ENCODE peak calls at places on chromosomes 2 and 18, in four cellular contexts. T is OCI-LY7, V is H9, I is HCT116. J is an unnamed sample. For H4K20me1, the result is how much of the 10 kb centered on the place peaks cover.

GRCh38 chr2:26011609-26011989 is 22.3 kb upstream of the RAB10 start:
- DNase-seq in T (no peak), V (no peak), I (no peak), J (no peak)

GRCh38 chr2:81658227-81658626 is 1353.7 kb upstream of the LRRTM1 start:
- DNase-seq in T (no peak), V (no peak), I (peak), J (no peak)

GRCh38 chr2:55837073-55837472 is 86.5 kb downstream of the EFEMP1 start:
- DNase-seq in T (no peak), V (peak), I (no peak), J (no peak)

GRCh38 chr18:63376493-63377053 is 9.6 kb upstream of the KDSR start:
- DNase-seq in T (no peak), V (no peak), I (no peak), J (no peak)

GRCh38 chr2:98376301-98376945 is 30.2 kb downstream of the CNGA3 start:
- DNase-seq in T (no peak), V (no peak), I (no peak), J (no peak)

GRCh38 chr2:157480182-157480961 is 36.5 kb upstream of the CYTIP start:
- DNase-seq in T (no peak), V (no peak), I (no peak), J (no peak)

GRCh38 chr2:46506131-46506706 is 26.9 kb downstream of the TMEM247 start:
- DNase-seq in T (no peak), V (no peak), I (no peak), J (no peak)

GRCh38 chr18:25875574-25875973 is 214.8 kb downstream of the SS18 start:
- DNase-seq in T (no peak), V (no peak), I (no peak), J (no peak)

GRCh38 chr18:7224198-7224597 is 6.7 kb upstream of the LRRC30 start:
- DNase-seq in T (no peak), V (no peak), I (no peak), J (no peak)

GRCh38 chr2:218839430-218839829 is 7.8 kb upstream of the PRKAG3 start:
- DNase-seq in T (no peak), V (no peak), I (no peak), J (no peak)

GRCh38 chr2:170408461-170409163 is 230.7 kb downstream of the MYO3B start:
- DNase-seq in T (peak), V (peak), I (no peak), J (no peak)

GRCh38 chr18:57328665-57329064 is 23.7 kb upstream of the ST8SIA3 start:
- DNase-seq in T (no peak), V (no peak), I (no peak), J (no peak)

GRCh38 chr2:86035883-86036789 is 69.5 kb downstream of the POLR1A start:
- DNase-seq in T (peak), V (no peak), I (no peak), J (no peak)

GRCh38 chr18:69585696-69586095 is 185.0 kb downstream of the DOK6 start:
- DNase-seq in T (no peak), V (no peak), I (no peak), J (no peak)

GRCh38 chr2:98637401-98638144 is 29.2 kb downstream of the UNC50 start:
- DNase-seq in T (no peak), V (no peak), I (no peak), J (no peak)

GRCh38 chr2:100977511-100977910 is 24.6 kb upstream of the RPL31 start:
- DNase-seq in T (no peak), V (no peak), I (no peak), J (no peak)
- H4K20me1 ChIP-seq in T (under half), V (under half), I (under half), J (under half)

DNA sequence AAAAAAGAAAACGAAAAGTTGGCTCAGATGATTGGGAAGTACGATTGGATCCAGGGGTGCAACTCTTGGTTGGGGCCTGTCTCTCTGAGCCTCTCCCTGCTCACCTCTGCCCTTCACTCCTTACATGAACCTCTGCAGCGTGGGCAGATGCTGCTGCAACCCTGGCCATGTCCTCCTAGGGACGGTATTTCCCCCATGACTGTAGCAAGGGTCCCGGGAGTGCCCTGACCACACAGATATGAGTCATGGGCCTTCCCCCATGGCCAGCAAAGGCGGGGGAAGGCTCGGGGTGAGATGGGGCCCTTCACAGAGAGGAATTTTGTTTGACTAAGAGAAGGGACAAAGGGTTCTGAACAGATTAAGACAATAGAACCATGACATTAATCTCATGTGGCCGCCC is 129.0 kb downstream of the NCK2 start:
- DNase-seq in T (no peak), V (no peak), I (no peak), J (no peak)
- H4K20me1 ChIP-seq in T (under half), V (under half), I (under half), J (under half)

GRCh38 chr18:54217624-54218023 is 6.8 kb downstream of the MBD2 start:
- DNase-seq in T (peak), V (no peak), I (no peak), J (no peak)
- H4K20me1 ChIP-seq in T (under half), V (under half), I (under half), J (under half)

GRCh38 chr18:76446746-76447267 is 48.2 kb downstream of the ZNF516 start:
- DNase-seq in T (no peak), V (no peak), I (no peak), J (no peak)

GRCh38 chr18:76446321-76446720 is 48.7 kb downstream of the ZNF516 start:
- DNase-seq in T (no peak), V (no peak), I (no peak), J (no peak)

GRCh38 chr18:76445741-76446232 is 49.3 kb downstream of the ZNF516 start:
- DNase-seq in T (no peak), V (no peak), I (no peak), J (no peak)

GRCh38 chr18:76448262-76449109 is 46.6 kb downstream of the ZNF516 start:
- DNase-seq in T (no peak), V (no peak), I (no peak), J (no peak)

DNA sequence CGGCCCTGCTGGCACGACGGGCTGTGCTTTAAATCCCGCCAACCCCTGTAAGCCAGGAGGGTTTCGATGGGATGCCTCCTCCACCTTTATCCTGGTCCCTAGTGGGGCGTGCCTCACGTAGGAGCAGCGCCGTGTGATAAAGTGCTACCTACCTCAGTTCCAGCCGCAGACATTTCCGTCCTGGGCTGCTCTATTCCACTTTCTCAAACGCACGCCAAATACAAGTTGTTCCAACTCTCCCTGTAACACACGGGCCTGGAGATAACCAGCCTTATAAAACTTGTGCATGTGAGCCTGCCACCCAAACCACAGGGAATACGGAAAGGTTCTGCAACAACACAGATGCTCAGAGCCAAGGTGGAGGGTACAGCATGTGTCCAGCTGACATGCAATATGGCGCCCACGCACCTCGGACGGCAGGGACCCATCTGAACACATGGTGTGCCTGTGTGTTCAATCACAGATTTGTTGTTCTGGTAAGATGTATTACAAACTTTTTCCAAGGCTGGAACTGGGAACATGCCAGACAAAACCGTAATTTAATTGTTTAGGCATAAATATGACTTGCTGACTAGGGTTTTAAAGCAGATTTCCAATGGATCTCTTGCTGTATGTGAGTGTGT is 47.7 kb downstream of the ZNF516 start:
- DNase-seq in T (no peak), V (no peak), I (no peak), J (no peak)
- H4K20me1 ChIP-seq in T (under half), V (under half), I (under half), J (under half)

DNA sequence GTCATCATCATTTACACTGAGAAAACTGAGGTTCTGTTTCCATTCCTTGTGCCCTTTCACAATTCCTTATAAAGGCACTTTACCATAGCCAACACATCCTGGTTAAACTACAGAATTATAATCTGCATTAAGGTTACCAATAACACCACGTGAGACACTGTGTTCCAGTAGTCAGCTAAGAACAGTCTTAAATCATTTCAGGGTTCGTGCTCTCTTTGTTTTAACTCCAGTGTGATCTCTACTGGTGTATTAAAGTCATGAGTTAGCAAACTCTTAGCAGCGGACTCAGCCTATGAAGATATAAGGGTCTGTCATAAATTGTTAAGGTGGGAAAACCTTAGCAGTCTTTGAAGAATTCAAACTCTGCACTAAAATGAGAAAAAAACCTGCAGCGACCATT is 53.0 kb downstream of the TCF4 start:
- DNase-seq in T (no peak), V (no peak), I (no peak), J (no peak)
- H4K20me1 ChIP-seq in T (under half), V (under half), I (under half), J (under half)

DNA sequence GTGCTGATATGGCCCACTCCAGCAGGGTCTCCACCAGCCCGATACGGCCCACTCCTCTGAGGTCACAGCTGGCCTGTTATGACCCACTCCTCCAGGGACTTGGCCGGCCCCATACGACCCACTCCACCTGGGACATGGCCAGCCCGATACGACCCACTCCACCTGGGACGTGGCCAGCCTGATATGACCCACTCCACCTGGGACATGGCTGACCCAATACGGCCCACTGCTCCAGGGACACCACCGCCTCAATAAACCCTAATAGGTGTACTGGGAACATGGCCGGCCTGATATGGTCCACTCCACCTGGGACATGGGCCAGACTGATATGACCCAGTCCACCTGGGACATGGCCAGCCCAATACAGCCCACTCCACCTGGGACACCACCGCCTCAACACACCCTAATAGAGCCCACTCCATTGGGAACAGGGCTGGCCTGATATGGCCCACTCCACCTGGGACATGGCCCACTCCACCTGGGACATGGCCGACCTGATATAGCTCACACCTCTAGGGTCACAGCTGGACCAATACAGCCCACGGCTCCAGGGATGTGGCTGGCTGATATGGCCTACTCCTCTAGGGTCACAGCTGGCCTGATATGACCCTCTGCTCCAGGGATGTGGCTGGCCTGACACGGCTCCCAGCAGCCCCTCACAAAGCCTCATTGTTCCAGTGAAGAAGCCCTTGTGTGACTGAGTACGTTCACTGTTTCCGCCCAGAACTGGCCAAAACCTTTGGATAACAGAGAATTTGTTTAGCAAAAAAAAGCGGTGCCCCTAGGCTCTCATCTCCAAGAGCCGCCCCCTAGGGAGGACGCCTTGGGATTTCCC is 245.6 kb downstream of the HDAC4 start:
- DNase-seq in T (no peak), V (peak), I (no peak), J (no peak)
- H4K20me1 ChIP-seq in T (under half), V (under half), I (under half), J (under half)

DNA sequence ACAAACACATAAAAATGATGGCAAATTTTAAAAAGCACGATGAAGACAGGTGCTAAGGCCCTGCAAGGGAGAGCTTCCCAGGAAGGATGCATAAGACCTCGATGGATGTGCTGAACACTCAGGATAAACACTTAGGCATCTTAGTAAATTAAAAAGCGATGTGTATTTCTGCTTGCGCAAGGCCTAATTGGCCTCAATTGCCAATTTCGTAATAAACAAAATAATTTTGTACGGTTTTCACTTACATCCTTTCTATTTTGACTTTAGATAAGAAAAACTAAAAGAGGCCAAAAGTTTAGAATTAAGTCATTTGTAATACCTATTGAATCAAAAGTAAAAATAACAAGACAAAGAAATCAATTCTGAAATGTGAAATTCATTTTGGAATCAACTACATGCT is 189.1 kb downstream of the TCF4 start:
- DNase-seq in T (no peak), V (no peak), I (no peak), J (no peak)
- H4K20me1 ChIP-seq in T (under half), V (under half), I (under half), J (under half)

GRCh38 chr2:235568431-235568830 is 74.6 kb downstream of the AGAP1 start:
- DNase-seq in T (no peak), V (no peak), I (no peak), J (no peak)
- H4K20me1 ChIP-seq in T (under half), V (under half), I (under half), J (under half)

DNA sequence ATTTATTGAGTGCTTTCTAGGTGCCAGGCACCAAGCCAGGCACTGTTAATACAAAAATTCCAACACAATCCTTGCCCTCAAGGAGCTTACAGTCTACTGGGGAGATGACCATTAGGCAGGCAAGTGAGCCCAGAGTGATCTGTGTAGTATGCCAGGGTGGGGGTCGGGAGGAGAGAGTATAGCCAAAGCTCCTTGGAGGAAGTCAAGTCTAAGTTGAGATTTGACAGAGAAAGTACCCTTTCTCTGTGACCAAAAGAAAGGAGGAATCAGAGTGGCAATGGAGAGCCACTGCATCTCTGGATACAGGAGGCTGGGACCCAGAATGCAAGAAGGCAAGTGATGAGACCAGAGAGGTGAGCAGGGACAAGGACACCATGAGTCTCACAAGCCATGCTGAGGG is 7.5 kb downstream of the ANKRD53 start:
- DNase-seq in T (no peak), V (peak), I (no peak), J (no peak)
- H4K20me1 ChIP-seq in T (under half), V (under half), I (under half), J (under half)